ENCODE peak calls at places on chromosomes 1 and 21, in five cellular contexts. One of them, this sample, is unnamed.

GRCh38 chr1:86965012-86965826 is 50.8 kb downstream of the HS2ST1 start:
- DNase-seq in mesendoderm: peak
- DNase-seq in neuronal stem cell: no peak
- DNase-seq in IMR-90: peak
- DNase-seq in mesenchymal stem cell: peak
- DNase-seq in this sample: peak

GRCh38 chr1:46749921-46750404 is 31.0 kb upstream of the EFCAB14 start:
- DNase-seq in mesendoderm: no peak
- DNase-seq in neuronal stem cell: no peak
- DNase-seq in IMR-90: no peak
- DNase-seq in mesenchymal stem cell: no peak
- DNase-seq in this sample: peak

GRCh38 chr1:179794669-179795068 is 51.6 kb downstream of the FAM163A start:
- DNase-seq in mesendoderm: peak
- DNase-seq in neuronal stem cell: no peak
- DNase-seq in IMR-90: no peak
- DNase-seq in mesenchymal stem cell: no peak
- DNase-seq in this sample: peak

GRCh38 chr1:208691012-208691411 is 446.8 kb upstream of the PLXNA2 start:
- DNase-seq in mesendoderm: no peak
- DNase-seq in neuronal stem cell: no peak
- DNase-seq in IMR-90: no peak
- DNase-seq in mesenchymal stem cell: no peak
- DNase-seq in this sample: no peak

GRCh38 chr21:41564871-41565281 is 56.9 kb upstream of the TMPRSS2 start:
- DNase-seq in mesendoderm: no peak
- DNase-seq in neuronal stem cell: no peak
- DNase-seq in IMR-90: no peak
- DNase-seq in mesenchymal stem cell: peak
- DNase-seq in this sample: peak

GRCh38 chr1:28965271-28965870 is 51.0 kb downstream of the EPB41 start:
- DNase-seq in mesendoderm: peak
- DNase-seq in neuronal stem cell: no peak
- DNase-seq in IMR-90: no peak
- DNase-seq in mesenchymal stem cell: no peak
- DNase-seq in this sample: no peak

GRCh38 chr1:61853545-61853944 is 111.3 kb downstream of the PATJ start:
- DNase-seq in mesendoderm: no peak
- DNase-seq in neuronal stem cell: no peak
- DNase-seq in IMR-90: peak
- DNase-seq in mesenchymal stem cell: no peak
- DNase-seq in this sample: no peak

GRCh38 chr1:29505537-29506220 is 269.4 kb downstream of the PTPRU start:
- DNase-seq in mesendoderm: no peak
- DNase-seq in neuronal stem cell: no peak
- DNase-seq in IMR-90: no peak
- DNase-seq in mesenchymal stem cell: no peak
- DNase-seq in this sample: no peak

GRCh38 chr1:232249335-232249734 is 380.6 kb downstream of the SIPA1L2 start:
- DNase-seq in mesendoderm: no peak
- DNase-seq in neuronal stem cell: no peak
- DNase-seq in IMR-90: no peak
- DNase-seq in mesenchymal stem cell: no peak
- DNase-seq in this sample: no peak

GRCh38 chr1:234957330-234958065 is 171.1 kb downstream of the TOMM20 start:
- DNase-seq in mesendoderm: peak
- DNase-seq in neuronal stem cell: peak
- DNase-seq in IMR-90: peak
- DNase-seq in mesenchymal stem cell: peak
- DNase-seq in this sample: peak

GRCh38 chr1:241610056-241610815 is 29.9 kb downstream of the CHML start:
- DNase-seq in mesendoderm: peak
- DNase-seq in neuronal stem cell: peak
- DNase-seq in IMR-90: peak
- DNase-seq in mesenchymal stem cell: peak
- DNase-seq in this sample: no peak

GRCh38 chr1:97306504-97306903 is 584.9 kb downstream of the PTBP2 start:
- DNase-seq in mesendoderm: no peak
- DNase-seq in neuronal stem cell: no peak
- DNase-seq in IMR-90: no peak
- DNase-seq in mesenchymal stem cell: no peak
- DNase-seq in this sample: no peak

GRCh38 chr21:17467392-17467791 is 45.5 kb upstream of the CXADR start:
- DNase-seq in mesendoderm: peak
- DNase-seq in neuronal stem cell: no peak
- DNase-seq in IMR-90: no peak
- DNase-seq in mesenchymal stem cell: no peak
- DNase-seq in this sample: no peak

GRCh38 chr1:207885129-207886032 is 25.5 kb downstream of the CD34 start:
- DNase-seq in mesendoderm: peak
- DNase-seq in neuronal stem cell: peak
- DNase-seq in IMR-90: peak
- DNase-seq in mesenchymal stem cell: peak
- DNase-seq in this sample: peak

GRCh38 chr1:97943354-97943753 is 22.5 kb upstream of the DPYD start:
- DNase-seq in mesendoderm: no peak
- DNase-seq in neuronal stem cell: no peak
- DNase-seq in IMR-90: peak
- DNase-seq in mesenchymal stem cell: no peak
- DNase-seq in this sample: no peak

GRCh38 chr1:27872802-27873665 is 690 bp downstream of the THEMIS2 start:
- DNase-seq in mesendoderm: peak
- DNase-seq in neuronal stem cell: no peak
- DNase-seq in IMR-90: peak
- DNase-seq in mesenchymal stem cell: peak
- DNase-seq in this sample: peak
- H3K4me2 ChIP-seq in mesendoderm: peak
- H3K4me2 ChIP-seq in neuronal stem cell: peak
- H3K4me2 ChIP-seq in IMR-90: peak
- H3K4me2 ChIP-seq in mesenchymal stem cell: peak
- H3K4me2 ChIP-seq in this sample: peak

DNA sequence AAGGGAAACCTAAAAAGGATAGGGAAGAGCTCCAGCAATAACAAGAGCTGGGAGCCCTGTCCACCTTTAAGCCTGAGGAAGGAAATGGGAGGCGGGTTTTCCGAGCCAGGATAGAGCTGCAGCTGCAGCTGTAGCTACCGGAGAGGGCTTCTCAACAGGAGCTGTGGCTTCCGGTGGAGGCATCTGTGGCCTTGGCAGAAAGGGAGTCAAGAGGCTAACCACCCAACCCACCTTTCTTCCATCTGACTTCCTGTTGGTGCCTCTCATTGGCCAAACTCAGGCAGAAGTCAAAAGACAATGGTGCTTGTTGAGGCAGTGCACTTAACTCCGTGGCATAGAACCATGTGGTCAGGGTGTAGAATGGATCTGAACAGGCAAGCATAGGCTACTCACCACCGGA is 313.1 kb upstream of the DAB1 start:
- DNase-seq in mesendoderm: no peak
- DNase-seq in neuronal stem cell: no peak
- DNase-seq in IMR-90: no peak
- DNase-seq in mesenchymal stem cell: no peak
- DNase-seq in this sample: no peak
- H4K8ac ChIP-seq in mesendoderm: no peak
- H4K8ac ChIP-seq in neuronal stem cell: no peak
- H4K8ac ChIP-seq in IMR-90: no peak
- H4K8ac ChIP-seq in mesenchymal stem cell: no peak
- H4K8ac ChIP-seq in this sample: no peak

GRCh38 chr1:246319111-246319510 is 188.0 kb downstream of the SMYD3 start:
- DNase-seq in mesendoderm: no peak
- DNase-seq in neuronal stem cell: no peak
- DNase-seq in IMR-90: peak
- DNase-seq in mesenchymal stem cell: peak
- DNase-seq in this sample: no peak

GRCh38 chr1:246320286-246320685 is 186.8 kb downstream of the SMYD3 start:
- DNase-seq in mesendoderm: no peak
- DNase-seq in neuronal stem cell: no peak
- DNase-seq in IMR-90: peak
- DNase-seq in mesenchymal stem cell: peak
- DNase-seq in this sample: no peak

GRCh38 chr1:246329900-246330299 is 177.2 kb downstream of the SMYD3 start:
- DNase-seq in mesendoderm: no peak
- DNase-seq in neuronal stem cell: no peak
- DNase-seq in IMR-90: no peak
- DNase-seq in mesenchymal stem cell: no peak
- DNase-seq in this sample: no peak

GRCh38 chr1:246324711-246325110 is 182.4 kb downstream of the SMYD3 start:
- DNase-seq in mesendoderm: peak
- DNase-seq in neuronal stem cell: peak
- DNase-seq in IMR-90: peak
- DNase-seq in mesenchymal stem cell: peak
- DNase-seq in this sample: no peak
- H3K4me3 ChIP-seq in mesendoderm: no peak
- H3K4me3 ChIP-seq in neuronal stem cell: no peak
- H3K4me3 ChIP-seq in IMR-90: no peak
- H3K4me3 ChIP-seq in mesenchymal stem cell: no peak
- H3K4me3 ChIP-seq in this sample: no peak

GRCh38 chr1:8518490-8518801 is 200.5 kb downstream of the SLC45A1 start:
- DNase-seq in mesendoderm: no peak
- DNase-seq in neuronal stem cell: no peak
- DNase-seq in IMR-90: no peak
- DNase-seq in mesenchymal stem cell: no peak
- DNase-seq in this sample: no peak

GRCh38 chr1:8516278-8516777 is 198.4 kb downstream of the SLC45A1 start:
- DNase-seq in mesendoderm: no peak
- DNase-seq in neuronal stem cell: no peak
- DNase-seq in IMR-90: no peak
- DNase-seq in mesenchymal stem cell: no peak
- DNase-seq in this sample: no peak

GRCh38 chr1:8516793-8517556 is 199.1 kb downstream of the SLC45A1 start:
- DNase-seq in mesendoderm: no peak
- DNase-seq in neuronal stem cell: no peak
- DNase-seq in IMR-90: peak
- DNase-seq in mesenchymal stem cell: no peak
- DNase-seq in this sample: no peak

GRCh38 chr1:8519167-8519566 is 201.3 kb downstream of the SLC45A1 start:
- DNase-seq in mesendoderm: no peak
- DNase-seq in neuronal stem cell: no peak
- DNase-seq in IMR-90: no peak
- DNase-seq in mesenchymal stem cell: no peak
- DNase-seq in this sample: no peak

GRCh38 chr1:8517579-8518489 is 199.9 kb downstream of the SLC45A1 start:
- DNase-seq in mesendoderm: peak
- DNase-seq in neuronal stem cell: no peak
- DNase-seq in IMR-90: peak
- DNase-seq in mesenchymal stem cell: peak
- DNase-seq in this sample: no peak
- H3K4me2 ChIP-seq in mesendoderm: no peak
- H3K4me2 ChIP-seq in neuronal stem cell: no peak
- H3K4me2 ChIP-seq in IMR-90: no peak
- H3K4me2 ChIP-seq in mesenchymal stem cell: no peak
- H3K4me2 ChIP-seq in this sample: no peak

DNA sequence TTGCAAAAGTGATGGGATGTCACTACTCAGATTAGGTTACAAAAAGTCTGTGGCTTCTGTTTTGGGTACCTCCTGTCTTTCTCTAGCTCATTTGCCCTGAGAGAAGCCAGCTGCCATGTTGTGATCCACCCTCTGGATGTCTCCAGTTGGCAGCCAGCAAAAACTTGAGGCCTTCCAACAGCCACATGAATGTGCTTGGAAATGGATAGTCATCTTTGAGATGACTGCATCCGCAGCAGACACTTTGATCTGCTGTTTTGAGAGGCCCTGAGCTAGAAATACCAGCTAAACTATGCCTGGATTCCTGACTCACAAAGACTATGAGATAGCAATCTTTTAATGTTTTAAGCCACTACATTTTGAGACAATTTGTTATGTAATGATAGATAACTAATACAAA is 195.9 kb upstream of the FGGY start:
- DNase-seq in mesendoderm: no peak
- DNase-seq in neuronal stem cell: no peak
- DNase-seq in IMR-90: peak
- DNase-seq in mesenchymal stem cell: peak
- DNase-seq in this sample: peak
- H4K8ac ChIP-seq in mesendoderm: no peak
- H4K8ac ChIP-seq in neuronal stem cell: no peak
- H4K8ac ChIP-seq in IMR-90: no peak
- H4K8ac ChIP-seq in mesenchymal stem cell: no peak
- H4K8ac ChIP-seq in this sample: no peak

GRCh38 chr1:177210071-177210470 is 39.3 kb downstream of the BRINP2 start:
- DNase-seq in mesendoderm: no peak
- DNase-seq in neuronal stem cell: no peak
- DNase-seq in IMR-90: no peak
- DNase-seq in mesenchymal stem cell: peak
- DNase-seq in this sample: no peak
- H3K4me3 ChIP-seq in mesendoderm: no peak
- H3K4me3 ChIP-seq in neuronal stem cell: no peak
- H3K4me3 ChIP-seq in IMR-90: no peak
- H3K4me3 ChIP-seq in mesenchymal stem cell: no peak
- H3K4me3 ChIP-seq in this sample: no peak

DNA sequence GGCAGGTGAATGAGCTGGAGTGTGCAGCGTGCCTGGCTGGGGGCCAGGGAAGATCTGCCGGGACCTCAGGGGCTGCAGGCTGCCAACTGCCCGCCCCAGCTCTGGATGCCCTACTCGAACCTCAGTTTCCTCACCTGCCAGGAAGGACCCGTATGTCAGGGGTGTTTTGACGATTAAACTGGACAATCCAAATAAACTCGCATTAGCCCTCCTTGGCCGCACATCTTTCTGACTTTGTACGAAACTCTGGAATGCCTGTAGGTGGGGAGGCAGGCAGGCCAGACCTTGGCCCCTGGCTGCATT is 8.3 kb upstream of the ZNF669 start:
- DNase-seq in mesendoderm: no peak
- DNase-seq in neuronal stem cell: no peak
- DNase-seq in IMR-90: no peak
- DNase-seq in mesenchymal stem cell: no peak
- DNase-seq in this sample: no peak
- H3K4me2 ChIP-seq in mesendoderm: peak
- H3K4me2 ChIP-seq in neuronal stem cell: peak
- H3K4me2 ChIP-seq in IMR-90: no peak
- H3K4me2 ChIP-seq in mesenchymal stem cell: peak
- H3K4me2 ChIP-seq in this sample: peak

DNA sequence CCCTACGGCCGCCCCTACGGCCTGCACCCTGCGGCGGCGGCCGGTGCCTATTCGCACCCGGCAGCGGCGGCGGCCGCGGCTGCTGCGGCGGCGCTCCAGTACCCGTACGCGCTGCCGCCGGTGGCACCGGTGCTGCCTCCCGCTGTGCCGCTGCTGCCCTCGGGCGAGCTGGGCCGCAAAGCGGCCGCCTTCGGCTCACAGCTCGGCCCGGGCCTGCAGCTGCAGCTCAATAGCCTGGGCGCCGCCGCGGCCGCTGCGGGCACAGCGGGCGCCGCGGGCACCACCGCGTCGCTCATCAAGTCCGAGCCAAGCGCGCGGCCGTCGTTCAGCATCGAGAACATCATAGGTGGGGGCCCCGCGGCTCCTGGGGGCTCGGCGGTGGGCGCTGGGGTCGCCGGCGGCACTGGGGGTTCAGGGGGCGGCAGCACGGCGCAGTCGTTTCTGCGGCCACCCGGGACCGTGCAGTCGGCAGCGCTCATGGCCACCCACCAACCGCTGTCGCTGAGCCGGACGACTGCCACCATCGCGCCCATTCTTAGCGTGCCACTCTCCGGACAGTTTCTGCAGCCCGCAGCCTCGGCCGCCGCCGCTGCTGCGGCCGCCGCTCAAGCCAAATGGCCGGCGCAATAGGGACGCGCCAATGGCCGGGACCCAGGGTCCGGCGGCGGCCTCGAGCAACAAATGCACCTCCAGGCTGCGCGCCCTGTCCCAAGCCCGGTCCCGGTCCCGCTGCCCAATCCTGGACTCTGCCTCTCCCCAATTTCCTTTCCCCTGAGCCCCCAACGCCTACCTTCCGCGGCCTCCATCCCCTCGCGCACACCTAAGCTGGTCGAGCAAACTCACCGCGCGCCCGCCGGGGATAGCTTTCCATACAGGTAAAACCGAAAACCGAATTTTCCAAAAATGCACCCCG is 1.8 kb downstream of the FOXD3 start:
- DNase-seq in mesendoderm: no peak
- DNase-seq in neuronal stem cell: peak
- DNase-seq in IMR-90: no peak
- DNase-seq in mesenchymal stem cell: no peak
- DNase-seq in this sample: peak
- H4K8ac ChIP-seq in mesendoderm: no peak
- H4K8ac ChIP-seq in neuronal stem cell: no peak
- H4K8ac ChIP-seq in IMR-90: no peak
- H4K8ac ChIP-seq in mesenchymal stem cell: no peak
- H4K8ac ChIP-seq in this sample: no peak